ENCODE peak calls at places on chromosomes 1 and 21, in five cellular contexts. K is H1, R is endothelial cell of umbilical vein, X is esophagus muscularis mucosa, H is HepG2. T is an unnamed sample. For H3K4me1, the result is how much of the 10 kb centered on the place peaks cover.

GRCh38 chr1:204455063-204455830 is 39.4 kb downstream of the PIK3C2B start:
- DNase-seq in K (peak), R (no peak), X (no peak), H (no peak), T (no peak)

GRCh38 chr1:228960705-228961104 is 225.4 kb downstream of the RHOU start:
- DNase-seq in X (no peak), R (no peak), K (no peak), H (no peak), T (no peak)

GRCh38 chr1:84164156-84164555 is 20.1 kb downstream of the PRKACB start:
- DNase-seq in X (no peak), H (no peak), K (no peak), R (no peak), T (peak)

GRCh38 chr1:64220241-64220640 is 16.8 kb downstream of the UBE2U start:
- DNase-seq in X (no peak), H (no peak), R (no peak), K (no peak), T (no peak)

GRCh38 chr1:6832789-6833188 is 47.5 kb downstream of the CAMTA1 start:
- DNase-seq in K (no peak), X (no peak), H (no peak), R (no peak), T (no peak)

GRCh38 chr1:247376659-247377058 is 39.3 kb upstream of the NLRP3 start:
- DNase-seq in K (no peak), H (no peak), X (no peak), R (no peak), T (no peak)

GRCh38 chr1:93446837-93447451 is 974 bp upstream of the FNBP1L start:
- DNase-seq in K (no peak), R (peak), H (peak), X (no peak), T (no peak)

GRCh38 chr1:39753132-39754025 is 14.7 kb downstream of the PPIE start:
- DNase-seq in H (no peak), R (no peak), X (no peak), K (no peak), T (no peak)

GRCh38 chr1:222592171-222592570 is 2.4 kb upstream of the TAF1A start:
- DNase-seq in R (no peak), K (no peak), H (no peak), X (no peak), T (no peak)

GRCh38 chr1:149937779-149938178 is 1.1 kb upstream of the MTMR11 start:
- DNase-seq in R (peak), H (no peak), K (no peak), X (no peak), T (no peak)

GRCh38 chr1:110916669-110917306 is 43.8 kb downstream of the CD53 start:
- DNase-seq in R (peak), X (no peak), H (peak), K (no peak), T (peak)

GRCh38 chr21:46649356-46649755 is 13.9 kb downstream of the PRMT2 start:
- DNase-seq in X (no peak), H (no peak), K (no peak), R (no peak), T (no peak)

GRCh38 chr21:34022557-34023335 is 50.6 kb upstream of the MRPS6 start:
- DNase-seq in R (no peak), K (no peak), H (no peak), X (no peak), T (no peak)

GRCh38 chr1:212641956-212642355 is 33.4 kb downstream of the ATF3 start:
- DNase-seq in K (no peak), X (no peak), H (no peak), R (no peak), T (no peak)

GRCh38 chr1:81808760-81809159 is 8.0 kb downstream of the ADGRL2 start:
- DNase-seq in H (peak), R (no peak), X (no peak), K (no peak), T (no peak)

GRCh38 chr1:81812712-81813111 is 12.0 kb downstream of the ADGRL2 start:
- DNase-seq in H (no peak), R (peak), X (no peak), K (no peak), T (no peak)

GRCh38 chr1:81809808-81810207 is 9.1 kb downstream of the ADGRL2 start:
- DNase-seq in R (no peak), X (no peak), K (no peak), H (no peak), T (no peak)

GRCh38 chr1:81811757-81812371 is 11.1 kb downstream of the ADGRL2 start:
- DNase-seq in X (no peak), K (no peak), R (peak), H (no peak), T (no peak)

GRCh38 chr1:81813691-81814090 is 13.0 kb downstream of the ADGRL2 start:
- DNase-seq in K (no peak), H (no peak), X (no peak), R (no peak), T (no peak)
- H3K4me1 ChIP-seq in K (under half), H (under half), X (under half), R (under half), T (under half)

GRCh38 chr1:235017719-235018118 is 110.9 kb downstream of the TOMM20 start:
- DNase-seq in K (no peak), R (no peak), H (peak), X (no peak), T (no peak)
- TF ChIP-seq POLR2AphosphoS5 in K (no peak), R (no peak), H (no peak), X (no peak), T (no peak)

GRCh38 chr1:44721521-44722361 is 9.2 kb downstream of the RNU5D-1 start:
- DNase-seq in K (no peak), H (peak), X (no peak), R (no peak), T (peak)

GRCh38 chr1:44717196-44717595 is 13.8 kb downstream of the RNU5D-1 start:
- DNase-seq in K (no peak), R (no peak), X (no peak), H (no peak), T (no peak)

GRCh38 chr1:44717653-44718052 is 13.3 kb downstream of the RNU5D-1 start:
- DNase-seq in H (no peak), K (no peak), R (no peak), X (no peak), T (no peak)

GRCh38 chr1:44720281-44720680 is 10.7 kb downstream of the RNU5D-1 start:
- DNase-seq in R (no peak), K (no peak), H (no peak), X (no peak), T (no peak)

GRCh38 chr1:44719318-44719717 is 11.7 kb downstream of the RNU5D-1 start:
- DNase-seq in H (no peak), R (no peak), K (no peak), X (no peak), T (no peak)
- H3K4me1 ChIP-seq in H (under half), R (under half), K (under half), X (under half), T (under half)

GRCh38 chr1:35173516-35174224 is 19.3 kb downstream of the SFPQ start:
- DNase-seq in X (no peak), H (no peak), R (no peak), K (no peak), T (no peak)
- TF ChIP-seq POLR2AphosphoS5 in X (no peak), H (no peak), R (no peak), K (no peak), T (peak)

T was measured in Panc1.